ENCODE peak calls at places on chromosomes 2 and 18, in four cellular contexts. M is activated CD4-positive, alpha-beta T cell treated with anti-CD3 and anti-CD28 coated beads for 48 hours; E is CD8-positive, alpha-beta memory T cell; I is glomerular endothelial cell. Y is an unnamed sample.

GRCh38 chr2:39405364-39405763 is 31.7 kb downstream of the MAP4K3 start:
- DNase-seq in M (no peak), I (no peak), E (no peak), Y (no peak)

GRCh38 chr2:47486858-47487497 is 84.0 kb downstream of the MSH2 start:
- DNase-seq in E (no peak), I (no peak), M (no peak), Y (no peak)

GRCh38 chr2:40406485-40407289 is 45.2 kb downstream of the SLC8A1 start:
- DNase-seq in E (no peak), M (no peak), I (no peak), Y (no peak)

GRCh38 chr18:73079920-73080319 is 212.1 kb upstream of the NETO1 start:
- DNase-seq in I (no peak), M (no peak), E (no peak), Y (no peak)

GRCh38 chr2:151721161-151721560 is 13.1 kb downstream of the NEB start:
- DNase-seq in E (no peak), M (no peak), I (no peak), Y (no peak)

GRCh38 chr2:189559579-189560272 is 20.9 kb downstream of the SLC40A1 start:
- DNase-seq in I (no peak), E (no peak), M (no peak), Y (no peak)

GRCh38 chr2:204260162-204260877 is 285.0 kb upstream of the PARD3B start:
- DNase-seq in I (peak), E (no peak), M (peak), Y (peak)

GRCh38 chr18:75544496-75544895 is 117.0 kb upstream of the SMIM21 start:
- DNase-seq in M (no peak), I (no peak), E (no peak), Y (no peak)

GRCh38 chr2:100752628-100753333 is 67.2 kb upstream of the NPAS2 start:
- DNase-seq in E (no peak), M (no peak), I (no peak), Y (no peak)

GRCh38 chr2:3656762-3657691 is 973 bp upstream of the ALLC start:
- DNase-seq in M (no peak), E (no peak), I (no peak), Y (no peak)

GRCh38 chr2:232532406-232532805 is 6.4 kb downstream of the CHRND start:
- DNase-seq in I (no peak), E (no peak), M (no peak), Y (no peak)

GRCh38 chr18:49030138-49030537 is 79.4 kb upstream of the SMAD7 start:
- DNase-seq in M (no peak), I (no peak), E (no peak), Y (no peak)

GRCh38 chr18:8224576-8224975 is 384.7 kb upstream of the RAB12 start:
- DNase-seq in I (no peak), M (no peak), E (no peak), Y (no peak)

GRCh38 chr2:209472386-209472832 is 48.6 kb downstream of the MAP2 start:
- DNase-seq in M (no peak), I (no peak), E (no peak), Y (no peak)

GRCh38 chr2:196274387-196274809 is 103.0 kb upstream of the STK17B start:
- DNase-seq in M (no peak), E (no peak), I (no peak), Y (no peak)

GRCh38 chr2:230910546-230911135 is 14.4 kb downstream of the GPR55 start:
- DNase-seq in I (no peak), E (no peak), M (no peak), Y (no peak)

GRCh38 chr2:65728477-65729180 is 296.2 kb upstream of the SPRED2 start:
- DNase-seq in I (no peak), M (no peak), E (no peak), Y (peak)

GRCh38 chr2:44553456-44553855 is 191.7 kb downstream of the CAMKMT start:
- DNase-seq in E (no peak), I (peak), M (no peak), Y (no peak)

GRCh38 chr2:236489895-236490404 is 79.7 kb upstream of the ACKR3 start:
- DNase-seq in E (no peak), I (no peak), M (no peak), Y (no peak)

GRCh38 chr2:161913865-161914264 is 160.2 kb downstream of the DPP4 start:
- DNase-seq in I (peak), E (no peak), M (no peak), Y (no peak)

GRCh38 chr2:121018136-121019057 is 266.6 kb downstream of the TFCP2L1 start:
- DNase-seq in E (no peak), M (no peak), I (no peak), Y (no peak)

GRCh38 chr2:37683926-37684780 is 12.7 kb upstream of the CDC42EP3 start:
- DNase-seq in M (no peak), I (no peak), E (no peak), Y (no peak)

GRCh38 chr18:37393221-37393828 is 172.3 kb downstream of the CELF4 start:
- DNase-seq in E (no peak), M (no peak), I (no peak), Y (no peak)

GRCh38 chr18:37299471-37300304 is 265.9 kb downstream of the CELF4 start:
- DNase-seq in I (peak), E (no peak), M (no peak), Y (peak)